ENCODE peak calls at places on chromosomes 16 and 17, in five cellular contexts. K, R, Y, A and W are unnamed samples. For H3K27me3, the result is how much of the 10 kb centered on the place peaks cover.

GRCh38 chr16:3501783-3502400 is 1.1 kb downstream of the CLUAP1 start:
- DNase-seq in K (no peak), R (no peak), Y (no peak), A (no peak), W (no peak)

GRCh38 chr17:21166599-21167265 is 40.0 kb downstream of the DHRS7B start:
- DNase-seq in R (no peak), Y (no peak), K (no peak), A (peak), W (no peak)

GRCh38 chr16:7304257-7304656 is 28.4 kb upstream of the RBFOX1 start:
- DNase-seq in Y (no peak), A (no peak), K (no peak), R (no peak), W (no peak)

GRCh38 chr17:54906713-54907112 is 6.1 kb downstream of the TOM1L1 start:
- DNase-seq in A (no peak), K (no peak), Y (no peak), R (no peak), W (no peak)

GRCh38 chr17:77132411-77133086 is 8.2 kb upstream of the SEC14L1 start:
- DNase-seq in A (no peak), Y (no peak), K (no peak), R (no peak), W (no peak)

GRCh38 chr17:9905902-9906301 is 831 bp upstream of the RCVRN start:
- DNase-seq in K (no peak), R (peak), Y (no peak), A (no peak), W (no peak)

GRCh38 chr17:49494937-49495841 is at the start of gene NGFR:
- DNase-seq in A (no peak), Y (peak), K (peak), R (peak), W (no peak)

GRCh38 chr17:73591278-73592078 is 52.8 kb downstream of the SDK2 start:
- DNase-seq in A (no peak), K (no peak), R (no peak), Y (no peak), W (no peak)

GRCh38 chr16:14472357-14472756 is 157.7 kb downstream of the PARN start:
- DNase-seq in A (no peak), Y (no peak), K (no peak), R (no peak), W (no peak)

GRCh38 chr17:82551779-82552457 is 32.4 kb downstream of the FOXK2 start:
- DNase-seq in R (peak), K (peak), Y (peak), A (peak), W (peak)

GRCh38 chr17:55056530-55056929 is 88.0 kb downstream of the STXBP4 start:
- DNase-seq in K (no peak), A (peak), Y (no peak), R (no peak), W (no peak)

GRCh38 chr17:45246861-45247428 is 14.9 kb downstream of the SPATA32 start:
- DNase-seq in A (no peak), K (no peak), Y (peak), R (no peak), W (no peak)

GRCh38 chr17:78828470-78829185 is 12.0 kb downstream of the USP36 start:
- DNase-seq in K (no peak), R (no peak), A (peak), Y (no peak), W (no peak)

GRCh38 chr17:63418540-63418939 is 27.6 kb downstream of the CYB561 start:
- DNase-seq in R (no peak), Y (no peak), K (no peak), A (no peak), W (no peak)

GRCh38 chr17:45812102-45812501 is 28.0 kb downstream of the CRHR1 start:
- DNase-seq in A (peak), R (no peak), Y (no peak), K (no peak), W (no peak)

GRCh38 chr16:87806246-87806607 is 40.4 kb upstream of the KLHDC4 start:
- DNase-seq in R (no peak), Y (no peak), K (no peak), A (peak), W (no peak)

GRCh38 chr17:44333371-44333770 is 8.7 kb upstream of the SLC25A39 start:
- DNase-seq in K (no peak), R (no peak), A (no peak), Y (no peak), W (no peak)

GRCh38 chr17:40453881-40454630 is 10.8 kb downstream of the IGFBP4 start:
- DNase-seq in Y (no peak), R (no peak), K (no peak), A (peak), W (no peak)
- H3K4me3 ChIP-seq in Y (no peak), R (no peak), K (no peak), A (no peak), W (no peak)

GRCh38 chr17:75722542-75723095 is 1.4 kb downstream of the ITGB4 start:
- DNase-seq in R (no peak), Y (no peak), A (no peak), K (no peak), W (no peak)
- H3K27me3 ChIP-seq in R (under half), Y (under half), A (under half), K (under half), W (under half)

GRCh38 chr17:34895388-34895787 is 65.9 kb downstream of the CCT6B start:
- DNase-seq in R (no peak), Y (no peak), A (no peak), K (no peak), W (no peak)

GRCh38 chr17:34894971-34895370 is 66.3 kb downstream of the CCT6B start:
- DNase-seq in K (no peak), Y (no peak), A (no peak), R (no peak), W (no peak)

DNA sequence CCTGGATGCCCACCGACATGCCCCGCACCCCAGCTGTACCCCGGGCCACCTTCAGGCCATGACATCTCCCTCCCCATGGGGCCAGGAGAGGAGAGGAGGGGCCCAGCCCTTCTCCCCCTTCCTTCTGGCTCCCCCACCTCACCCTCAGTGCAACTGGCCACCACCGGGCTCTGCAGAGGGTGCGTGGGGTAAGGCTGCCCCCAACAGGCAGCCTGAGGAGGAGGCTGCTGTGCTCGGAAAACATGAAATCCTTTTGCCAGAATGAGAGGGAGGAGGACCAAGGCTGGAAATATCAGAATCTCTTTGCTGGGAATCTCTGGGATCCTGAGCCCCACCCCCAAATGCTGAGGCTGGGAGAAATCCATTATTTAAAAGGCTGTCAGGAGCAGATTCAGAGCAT is 68.4 kb downstream of the CCT6B start:
- DNase-seq in R (no peak), A (no peak), Y (peak), K (no peak), W (no peak)
- H3K4me3 ChIP-seq in R (no peak), A (no peak), Y (no peak), K (no peak), W (no peak)

GRCh38 chr17:35514561-35514960 is 22.9 kb downstream of the SLFN12L start:
- DNase-seq in K (no peak), A (no peak), R (no peak), Y (no peak), W (no peak)
- H3K27me3 ChIP-seq in K (under half), A (under half), R (half or more), Y (under half), W (under half)